ENCODE peak calls at places on chromosome 19, in five cellular contexts. J, S, X, U and L are unnamed samples. For H3K4me1, the result is how much of the 10 kb centered on the place peaks cover.

GRCh38 chr19:4776436-4777205 is 14.9 kb upstream of the FEM1A start:
- DNase-seq in J (no peak), S (no peak), X (no peak), U (no peak), L (no peak)

GRCh38 chr19:56294557-56294956 is 20.1 kb downstream of the ZSCAN5A start:
- DNase-seq in J (no peak), S (no peak), X (no peak), U (no peak), L (no peak)

GRCh38 chr19:50906217-50906616 is 5.0 kb downstream of the KLK4 start:
- DNase-seq in J (peak), S (peak), X (no peak), U (no peak), L (no peak)

GRCh38 chr19:46426035-46426505 is 2.7 kb downstream of the PNMA8C start:
- DNase-seq in J (peak), S (no peak), X (no peak), U (no peak), L (no peak)

GRCh38 chr19:49019242-49019932 is 2.5 kb upstream of the LHB start:
- DNase-seq in J (peak), S (peak), X (peak), U (peak), L (peak)

GRCh38 chr19:47696635-47697034 is 16.6 kb upstream of the EHD2 start:
- DNase-seq in J (no peak), S (no peak), X (no peak), U (no peak), L (no peak)

GRCh38 chr19:18646535-18647370 is 9.9 kb downstream of the KLHL26 start:
- DNase-seq in J (no peak), S (no peak), X (no peak), U (no peak), L (no peak)

GRCh38 chr19:31350693-31351211 is 1.5 kb upstream of the TSHZ3 start:
- DNase-seq in J (peak), S (no peak), X (no peak), U (peak), L (peak)

GRCh38 chr19:31659897-31660210 is 310.6 kb upstream of the TSHZ3 start:
- DNase-seq in J (no peak), S (no peak), X (no peak), U (no peak), L (no peak)

GRCh38 chr19:48921721-48922500 is 11.6 kb upstream of the DHDH start:
- DNase-seq in J (no peak), S (no peak), X (no peak), U (no peak), L (no peak)

GRCh38 chr19:48513289-48514122 is 1.9 kb upstream of the LMTK3 start:
- DNase-seq in J (peak), S (peak), X (no peak), U (peak), L (peak)

GRCh38 chr19:47013041-47013517 is 6.6 kb upstream of the NPAS1 start:
- DNase-seq in J (peak), S (peak), X (peak), U (peak), L (peak)

GRCh38 chr19:56837892-56838679 is 2.4 kb downstream of the PEG3 start:
- DNase-seq in J (no peak), S (peak), X (peak), U (peak), L (peak)

GRCh38 chr19:55014714-55015113 is 23.4 kb downstream of the GP6 start:
- DNase-seq in J (no peak), S (no peak), X (no peak), U (no peak), L (no peak)

GRCh38 chr19:58279042-58279924 is 528 bp downstream of the ZNF8 start:
- DNase-seq in J (peak), S (peak), X (peak), U (peak), L (peak)

GRCh38 chr19:44401787-44402115 is 343 bp upstream of the ZNF285 start:
- DNase-seq in J (no peak), S (no peak), X (no peak), U (no peak), L (peak)

GRCh38 chr19:48400018-48400742 is 6.7 kb downstream of the GRIN2D start:
- DNase-seq in J (peak), S (peak), X (no peak), U (no peak), L (peak)

GRCh38 chr19:18150776-18151624 is 2.0 kb upstream of the PIK3R2 start:
- DNase-seq in J (no peak), S (no peak), X (no peak), U (no peak), L (peak)

GRCh38 chr19:58364127-58364526 is 1.6 kb upstream of the ZNF497 start:
- DNase-seq in J (no peak), S (no peak), X (no peak), U (no peak), L (no peak)

GRCh38 chr19:10896851-10897526 is 25.6 kb downstream of the CARM1 start:
- DNase-seq in J (no peak), S (peak), X (no peak), U (no peak), L (no peak)

GRCh38 chr19:42290523-42291436 is 11.2 kb upstream of the PRR19 start:
- DNase-seq in J (no peak), S (no peak), X (no peak), U (no peak), L (peak)

GRCh38 chr19:18280247-18281081 is 958 bp downstream of the JUND start:
- DNase-seq in J (peak), S (peak), X (peak), U (peak), L (peak)

GRCh38 chr19:30522359-30522758 is 150.2 kb downstream of the ZNF536 start:
- DNase-seq in J (no peak), S (no peak), X (no peak), U (no peak), L (no peak)

GRCh38 chr19:2084993-2085720 is 11.0 kb downstream of the MOB3A start:
- DNase-seq in J (no peak), S (peak), X (peak), U (no peak), L (peak)

GRCh38 chr19:56126983-56127780 is 6.1 kb upstream of the ZNF787 start:
- DNase-seq in J (no peak), S (no peak), X (no peak), U (no peak), L (no peak)

GRCh38 chr19:56476671-56477428 is at the start of gene ZNF667:
- DNase-seq in J (peak), S (peak), X (no peak), U (no peak), L (peak)

GRCh38 chr19:18239303-18239702 is 13.1 kb upstream of the PDE4C start:
- DNase-seq in J (no peak), S (no peak), X (no peak), U (no peak), L (no peak)

GRCh38 chr19:20357921-20358320 is 190.9 kb downstream of the ZNF486 start:
- DNase-seq in J (no peak), S (no peak), X (no peak), U (no peak), L (no peak)

GRCh38 chr19:20365146-20365545 is 198.1 kb downstream of the ZNF486 start:
- DNase-seq in J (peak), S (no peak), X (no peak), U (no peak), L (no peak)

GRCh38 chr19:20359933-20360720 is 193.1 kb downstream of the ZNF486 start:
- DNase-seq in J (no peak), S (no peak), X (no peak), U (no peak), L (no peak)
- TF ChIP-seq CTCF in J (no peak), S (no peak), X (no peak), U (no peak), L (no peak)

GRCh38 chr19:40599331-40600085 is 1.7 kb upstream of the LTBP4 start:
- DNase-seq in J (no peak), S (no peak), X (no peak), U (peak), L (peak)
- H3K4me1 ChIP-seq in J (under half), S (under half), X (under half), U (under half), L (half or more)

DNA sequence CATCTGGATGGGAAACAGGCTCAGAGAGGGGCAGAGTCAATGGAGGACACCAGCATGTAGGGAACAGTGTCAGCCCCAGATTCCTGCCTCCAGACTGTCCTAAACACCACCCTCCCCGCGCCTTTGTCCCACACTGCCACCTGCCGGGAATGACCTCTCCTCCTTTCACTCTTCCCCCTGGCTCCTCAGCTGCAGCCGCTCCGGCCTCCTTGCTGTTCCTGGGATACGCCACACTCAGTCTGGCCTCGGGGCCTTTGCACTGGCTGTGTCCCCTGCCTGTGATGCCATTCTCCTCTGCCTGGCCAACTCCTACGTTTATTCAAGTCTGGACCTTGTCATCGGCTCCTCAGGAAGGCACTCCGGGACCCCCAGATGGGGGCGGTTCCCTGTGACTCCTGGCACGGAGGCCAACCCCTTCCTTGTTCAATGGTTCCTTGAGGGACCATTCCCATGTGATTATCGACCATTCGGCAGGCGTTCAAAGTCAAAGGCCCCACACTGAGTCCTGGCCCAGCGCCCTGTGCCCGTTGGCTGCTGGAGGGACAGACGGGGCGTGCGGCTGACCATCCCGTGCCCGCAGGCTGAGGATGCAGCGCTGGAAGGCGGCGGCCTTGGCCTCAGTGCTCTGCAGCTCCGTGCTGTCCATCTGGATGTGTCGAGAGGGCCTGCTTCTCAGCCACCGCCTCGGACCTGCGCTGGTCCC is 15.8 kb downstream of the FUT6 start:
- DNase-seq in J (no peak), S (peak), X (no peak), U (no peak), L (peak)
- TF ChIP-seq CTCF in J (peak), S (no peak), X (no peak), U (no peak), L (no peak)

DNA sequence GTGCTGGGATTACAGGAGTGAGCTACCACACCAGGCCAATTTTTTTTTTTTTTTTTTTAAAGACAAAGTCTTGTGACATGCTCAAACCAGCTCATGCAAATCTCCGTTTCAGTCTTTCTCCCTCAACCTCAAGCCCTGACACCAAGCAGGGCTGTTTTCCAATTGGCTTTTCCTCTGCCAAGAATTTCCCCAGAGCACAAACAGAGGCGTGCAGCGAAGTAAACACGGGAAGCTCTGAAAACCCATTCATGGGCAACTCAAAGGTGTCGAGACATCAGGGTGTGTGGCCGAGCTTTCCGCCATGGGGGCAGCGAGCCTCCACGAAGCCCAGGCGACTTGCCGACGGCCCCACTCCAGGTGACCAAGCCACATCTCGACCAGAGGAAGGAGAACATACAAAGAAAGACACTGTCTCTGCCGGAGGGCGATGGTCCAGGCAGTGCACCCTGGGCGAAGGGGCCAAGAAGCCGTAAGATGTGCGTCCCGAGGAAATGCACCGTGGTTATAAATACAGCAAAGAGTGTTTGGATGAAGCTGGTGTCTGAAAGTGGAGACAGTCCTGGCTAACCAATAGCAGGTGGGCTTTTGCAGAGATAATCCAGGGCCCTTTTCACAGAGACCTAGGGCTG is 69.9 kb downstream of the INSR start:
- DNase-seq in J (no peak), S (peak), X (peak), U (peak), L (peak)
- H3K4me1 ChIP-seq in J (under half), S (under half), X (under half), U (under half), L (under half)

GRCh38 chr19:38544569-38545315 is 73.0 kb downstream of the MAP4K1 start:
- DNase-seq in J (no peak), S (no peak), X (no peak), U (no peak), L (peak)
- TF ChIP-seq CTCF in J (peak), S (peak), X (no peak), U (no peak), L (peak)

GRCh38 chr19:16831531-16831930 is 2.3 kb downstream of the SIN3B start:
- DNase-seq in J (no peak), S (no peak), X (no peak), U (no peak), L (no peak)

GRCh38 chr19:16828990-16829821 is at the start of gene SIN3B:
- DNase-seq in J (peak), S (peak), X (peak), U (peak), L (peak)

GRCh38 chr19:16825312-16826168 is 3.7 kb upstream of the SIN3B start:
- DNase-seq in J (peak), S (peak), X (peak), U (peak), L (no peak)

GRCh38 chr19:16830679-16831078 is 1.5 kb downstream of the SIN3B start:
- DNase-seq in J (no peak), S (no peak), X (no peak), U (no peak), L (no peak)

GRCh38 chr19:16829822-16830289 is 658 bp downstream of the SIN3B start:
- DNase-seq in J (no peak), S (no peak), X (no peak), U (no peak), L (no peak)
- H3K4me1 ChIP-seq in J (under half), S (under half), X (under half), U (under half), L (under half)